ENCODE peak calls at places on chromosome 1, in five cellular contexts. C is T-helper 22 cell, H is brain microvascular endothelial cell, L is B cell, G is AG08395. O is an unnamed sample.

GRCh38 chr1:204660509-204660908 is 25.0 kb downstream of the LRRN2 start:
- DNase-seq in C (no peak), L (no peak), G (no peak), H (no peak), O (no peak)

GRCh38 chr1:205985330-205986005 is 17.7 kb downstream of the RAB7B start:
- DNase-seq in L (no peak), C (no peak), G (no peak), H (no peak), O (no peak)

GRCh38 chr1:226912587-226913176 is 27.4 kb upstream of the COQ8A start:
- DNase-seq in G (no peak), C (no peak), L (peak), H (peak), O (peak)

GRCh38 chr1:109193653-109194590 is 19.8 kb upstream of the SARS1 start:
- DNase-seq in G (peak), C (no peak), H (no peak), L (peak), O (peak)

GRCh38 chr1:77347646-77348045 is 65.8 kb downstream of the AK5 start:
- DNase-seq in G (peak), H (peak), C (no peak), L (no peak), O (no peak)

GRCh38 chr1:47449702-47450552 is 12.1 kb downstream of the FOXD2 start:
- DNase-seq in L (no peak), C (no peak), G (peak), H (no peak), O (peak)

GRCh38 chr1:241615043-241615974 is 24.9 kb downstream of the CHML start:
- DNase-seq in L (no peak), H (no peak), C (no peak), G (no peak), O (peak)

GRCh38 chr1:202144510-202145324 is at the start of gene ARL8A:
- DNase-seq in L (peak), G (peak), H (no peak), C (peak), O (peak)

GRCh38 chr1:25173809-25174320 is 58.4 kb downstream of the SYF2 start:
- DNase-seq in H (no peak), L (no peak), C (no peak), G (no peak), O (peak)

GRCh38 chr1:6105763-6106162 is 60.1 kb downstream of the KCNAB2 start:
- DNase-seq in H (no peak), C (no peak), G (no peak), L (no peak), O (no peak)

GRCh38 chr1:5481889-5482288 is 510.3 kb downstream of the NPHP4 start:
- DNase-seq in H (no peak), G (no peak), C (no peak), L (no peak), O (peak)

GRCh38 chr1:14742181-14742980 is 143.9 kb downstream of the KAZN start:
- DNase-seq in L (no peak), C (no peak), H (peak), G (peak), O (no peak)

GRCh38 chr1:92831368-92831761 is 475 bp upstream of the RPL5 start:
- DNase-seq in G (no peak), C (no peak), H (no peak), L (peak), O (no peak)

GRCh38 chr1:1430114-1430982 is 5.1 kb upstream of the VWA1 start:
- DNase-seq in L (no peak), H (no peak), C (no peak), G (peak), O (peak)

GRCh38 chr1:57927003-57927402 is 503.1 kb upstream of the DAB1 start:
- DNase-seq in L (no peak), G (no peak), H (no peak), C (no peak), O (no peak)

GRCh38 chr1:213474054-213474453 is 423.0 kb downstream of the RPS6KC1 start:
- DNase-seq in G (no peak), L (no peak), C (no peak), H (no peak), O (peak)

GRCh38 chr1:203624341-203624712 is 2.3 kb upstream of the ATP2B4 start:
- DNase-seq in C (no peak), G (no peak), L (no peak), H (no peak), O (peak)

O was measured in left kidney.